ENCODE peak calls at places on chromosomes 2 and 18, in eight cellular contexts. Y is mesendoderm; G is neural progenitor cell; E is uterus; U is aorta; L is Peyer's patch; O is CD8-positive, alpha-beta memory T cell; R is mammary epithelial cell. V is an unnamed sample. For H3K27me3, the result is how much of the 10 kb centered on the place peaks cover.

GRCh38 chr2:227880460-227880859 is 9.0 kb downstream of the DAW1 start:
- DNase-seq in O (no peak), L (no peak), U (no peak), G (no peak), R (no peak), E (no peak), Y (no peak), V (no peak)

GRCh38 chr18:23528580-23529472 is 25.5 kb downstream of the RMC1 start:
- DNase-seq in U (peak), Y (peak), G (no peak), O (no peak), R (peak), L (no peak), E (peak), V (no peak)

GRCh38 chr2:75431757-75432156 is 129.0 kb downstream of the EVA1A start:
- DNase-seq in L (no peak), Y (peak), G (no peak), O (no peak), E (no peak), U (no peak), R (no peak), V (no peak)

GRCh38 chr18:32724071-32724696 is 48.6 kb downstream of the KLHL14 start:
- DNase-seq in L (no peak), Y (no peak), R (no peak), O (no peak), U (no peak), E (no peak), G (no peak), V (no peak)

GRCh38 chr18:58069721-58070292 is 25.8 kb downstream of the NEDD4L start:
- DNase-seq in O (no peak), R (no peak), L (no peak), U (no peak), Y (peak), G (peak), E (no peak), V (no peak)

GRCh38 chr2:225177098-225177497 is 134.8 kb upstream of the DOCK10 start:
- DNase-seq in L (no peak), U (no peak), G (no peak), O (no peak), E (no peak), R (peak), Y (peak), V (no peak)

GRCh38 chr2:119366161-119366648 is 429 bp downstream of the C2orf76 start:
- DNase-seq in O (no peak), G (no peak), E (no peak), Y (no peak), U (no peak), R (no peak), L (no peak), V (no peak)

GRCh38 chr18:72986103-72986502 is 118.3 kb upstream of the NETO1 start:
- DNase-seq in U (no peak), E (no peak), O (no peak), L (no peak), G (no peak), R (peak), Y (no peak), V (no peak)

GRCh38 chr2:183458450-183458849 is 334.2 kb downstream of the NUP35 start:
- DNase-seq in Y (no peak), O (no peak), E (no peak), R (no peak), U (no peak), G (no peak), L (no peak), V (no peak)

GRCh38 chr2:42935692-42936631 is 143.6 kb upstream of the HAAO start:
- DNase-seq in E (no peak), U (no peak), O (no peak), R (no peak), G (no peak), L (no peak), Y (no peak), V (no peak)

GRCh38 chr18:58805482-58806187 is 59.0 kb upstream of the ZNF532 start:
- DNase-seq in E (peak), R (peak), L (no peak), G (peak), U (no peak), Y (no peak), O (no peak), V (no peak)

GRCh38 chr18:48913201-48913600 is 37.6 kb downstream of the SMAD7 start:
- DNase-seq in E (no peak), U (no peak), G (no peak), R (no peak), O (peak), Y (no peak), L (peak), V (peak)

DNA sequence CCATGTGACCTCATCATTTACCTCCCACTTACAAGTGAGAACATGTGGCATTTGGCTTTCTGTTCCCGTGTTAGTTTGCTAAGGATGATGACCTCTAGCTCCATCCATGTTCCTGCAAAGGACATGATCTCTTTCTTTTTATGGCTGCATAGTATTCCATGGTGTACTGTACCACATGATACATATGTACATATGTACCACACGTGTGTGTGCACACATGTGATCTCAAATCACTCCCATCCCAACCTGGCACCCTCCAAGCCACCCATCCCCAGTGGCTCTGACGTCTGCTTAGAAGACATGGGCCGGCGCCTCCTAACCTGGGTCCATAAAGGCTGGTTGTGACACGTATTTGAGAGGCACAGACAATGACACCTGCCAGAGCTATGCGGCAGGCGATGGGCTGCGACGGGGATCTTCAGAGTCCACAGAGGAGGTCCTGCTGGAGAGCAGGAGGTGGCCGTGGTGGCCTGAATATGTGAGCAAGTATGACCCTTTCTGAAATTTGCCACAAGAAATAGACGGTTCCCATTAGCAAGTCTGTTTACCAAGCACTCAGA is 8.8 kb upstream of the SALL3 start:
- DNase-seq in U (no peak), R (no peak), O (no peak), E (no peak), Y (no peak), L (no peak), G (no peak), V (no peak)
- H3K27me3 ChIP-seq in U (under half), R (under half), O (under half), E (under half), Y (under half), L (under half), G (half or more), V (under half)

GRCh38 chr2:11583203-11583752 is 49.4 kb downstream of the GREB1 start:
- DNase-seq in Y (peak), R (no peak), U (no peak), E (peak), O (no peak), G (peak), L (no peak), V (no peak)
- H3K4me3 ChIP-seq in Y (no peak), R (no peak), U (no peak), E (no peak), O (no peak), G (no peak), L (no peak), V (no peak)

GRCh38 chr18:40911582-40912254 is 1043.3 kb upstream of the PIK3C3 start:
- DNase-seq in U (no peak), O (no peak), L (no peak), Y (no peak), E (no peak), R (peak), G (no peak), V (no peak)

DNA sequence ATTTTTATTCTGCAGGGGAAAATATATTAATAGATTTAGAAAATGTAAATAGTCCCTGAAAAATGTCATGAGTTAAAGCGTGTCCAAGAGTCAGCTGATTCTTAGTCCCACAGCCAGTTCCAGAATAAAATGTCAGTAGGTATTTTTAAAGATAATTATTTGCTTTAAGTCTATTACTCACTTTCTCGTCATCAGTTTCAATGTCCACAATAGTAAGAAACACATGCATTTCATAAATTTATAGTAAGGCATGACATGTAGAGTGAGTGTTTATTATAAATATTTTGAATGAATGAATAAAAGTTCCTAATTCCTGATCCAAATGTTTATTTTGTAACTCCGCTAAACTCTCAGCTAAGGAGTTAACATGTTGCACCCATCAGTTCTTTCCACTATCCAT is 1044.0 kb upstream of the PIK3C3 start:
- DNase-seq in U (no peak), R (no peak), E (no peak), O (no peak), G (no peak), L (no peak), Y (no peak), V (no peak)
- H3K27ac ChIP-seq in U (no peak), R (no peak), E (no peak), O (no peak), G (no peak), L (no peak), Y (no peak), V (no peak)

DNA sequence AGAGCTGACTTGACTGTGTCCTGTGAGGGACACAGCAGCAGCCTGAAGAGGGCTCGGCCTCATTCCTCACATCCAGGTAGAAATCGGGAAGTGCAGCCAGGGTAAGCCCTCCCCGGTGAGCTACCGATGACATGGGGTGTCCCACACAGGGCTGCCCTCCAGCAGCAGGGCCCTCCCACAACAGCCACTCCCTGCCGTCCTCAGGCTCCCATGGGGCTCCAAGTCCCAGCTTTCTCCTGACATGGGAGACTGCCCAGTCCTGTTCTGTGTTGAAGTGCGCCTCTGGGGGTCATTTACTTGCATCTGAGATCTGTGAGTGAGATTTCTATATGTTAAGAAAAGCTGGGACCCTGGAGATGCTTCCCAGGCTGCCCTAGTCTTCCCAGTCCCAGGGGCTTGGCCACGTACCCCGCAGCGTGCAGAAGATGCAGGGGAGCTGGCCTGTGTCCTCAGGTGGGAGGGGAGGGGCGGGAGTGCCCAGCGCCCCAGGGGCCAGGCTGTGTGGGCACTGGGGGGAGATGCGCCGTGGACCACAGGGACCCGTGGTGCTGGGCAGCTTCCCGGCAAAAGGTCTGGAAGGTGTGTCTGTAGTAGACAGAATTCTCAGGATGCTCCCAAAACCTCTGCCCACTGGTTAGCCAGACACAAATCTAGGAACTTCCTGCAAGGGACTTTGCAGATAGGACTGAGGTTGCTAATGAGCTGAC is 87.9 kb downstream of the FAM168B start:
- DNase-seq in U (no peak), L (no peak), Y (no peak), O (no peak), E (no peak), R (no peak), G (no peak), V (no peak)
- H3K27me3 ChIP-seq in U (under half), L (under half), Y (under half), O (under half), E (under half), R (under half), G (under half), V (under half)

DNA sequence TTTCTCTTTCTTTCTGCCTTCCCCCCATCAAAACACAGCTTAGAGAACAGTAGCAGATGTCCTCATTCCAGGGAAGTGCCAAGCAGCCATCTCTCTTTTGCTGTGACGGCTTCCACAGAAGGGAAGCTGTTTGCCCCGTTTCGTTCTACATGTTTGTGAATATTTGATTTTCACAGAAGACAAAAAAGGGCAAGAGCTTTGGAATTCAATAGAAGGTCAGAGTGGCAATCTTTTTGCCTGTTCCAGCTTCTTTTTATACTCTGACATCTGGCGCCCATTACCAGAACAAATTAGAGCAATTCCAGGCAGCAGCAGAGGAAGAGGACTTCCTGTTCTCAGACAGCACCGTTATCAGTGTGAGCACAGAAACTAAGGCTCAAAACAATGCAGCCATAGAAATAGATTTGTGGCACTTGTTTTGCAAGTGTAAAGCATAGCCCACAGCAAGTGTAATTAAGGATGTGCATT is 79.0 kb upstream of the CDH19 start:
- DNase-seq in L (no peak), E (no peak), G (peak), Y (peak), U (no peak), O (no peak), R (no peak), V (no peak)
- H3K4me3 ChIP-seq in L (no peak), E (no peak), G (no peak), Y (no peak), U (no peak), O (no peak), R (no peak), V (no peak)

GRCh38 chr2:10303174-10303633 is 500 bp downstream of the HPCAL1 start:
- DNase-seq in G (peak), L (no peak), Y (no peak), R (peak), U (peak), O (no peak), E (peak), V (no peak)

GRCh38 chr2:10300328-10300920 is 2.3 kb upstream of the HPCAL1 start:
- DNase-seq in R (no peak), E (no peak), L (no peak), Y (no peak), U (no peak), G (no peak), O (no peak), V (no peak)

GRCh38 chr2:10302479-10303173 is at the start of gene HPCAL1:
- DNase-seq in Y (peak), U (peak), G (peak), L (peak), R (peak), O (peak), E (peak), V (peak)

GRCh38 chr2:10300997-10301945 is 1.4 kb upstream of the HPCAL1 start:
- DNase-seq in R (no peak), L (peak), O (no peak), U (no peak), E (no peak), Y (no peak), G (no peak), V (no peak)

GRCh38 chr2:10301946-10302478 is 692 bp upstream of the HPCAL1 start:
- DNase-seq in U (no peak), R (no peak), L (no peak), E (peak), G (peak), O (no peak), Y (no peak), V (no peak)
- H3K27ac ChIP-seq in U (peak), R (no peak), L (peak), E (peak), G (no peak), O (peak), Y (peak), V (peak)